ENCODE peak calls at places on chromosomes 11 and 22, in nine cellular contexts. P is GM13976, R is HFFc6, C is lung, D is OCI-LY7, J is WTC11, V is fibroblast of the aortic adventitia, F is dorsolateral prefrontal cortex, Z is GM23338. W is an unnamed sample.

GRCh38 chr11:9577551-9577950 is 4.1 kb downstream of the WEE1 start:
- DNase-seq in R (no peak), J (no peak), Z (no peak), V (peak), D (peak), P (no peak), F (no peak), C (no peak), W (no peak)

GRCh38 chr22:27718186-27719032 is 83.1 kb downstream of the MN1 start:
- DNase-seq in F (no peak), R (peak), P (no peak), D (no peak), C (peak), J (no peak), V (peak), Z (no peak), W (no peak)

GRCh38 chr11:28400236-28401100 is 292.3 kb downstream of the METTL15 start:
- DNase-seq in Z (no peak), P (no peak), J (no peak), F (no peak), C (no peak), D (no peak), V (peak), R (peak), W (no peak)

GRCh38 chr11:69400769-69401590 is 80.5 kb upstream of the LINC01488 start:
- DNase-seq in F (no peak), P (no peak), R (no peak), D (no peak), C (no peak), Z (no peak), V (no peak), J (no peak), W (no peak)

GRCh38 chr11:107898270-107898669 is 30.0 kb upstream of the RAB39A start:
- DNase-seq in C (no peak), F (no peak), D (peak), P (peak), R (peak), J (no peak), Z (peak), V (peak), W (no peak)

GRCh38 chr11:120929664-120930154 is 94.2 kb upstream of the TBCEL start:
- DNase-seq in D (peak), Z (peak), F (no peak), R (peak), C (no peak), P (peak), J (peak), V (peak), W (no peak)

GRCh38 chr11:64086263-64086938 is 50.7 kb downstream of the FLRT1 start:
- DNase-seq in V (peak), Z (no peak), F (peak), C (no peak), D (no peak), P (no peak), J (no peak), R (no peak), W (no peak)

GRCh38 chr11:103947566-103947919 is 88.9 kb upstream of the DDI1 start:
- DNase-seq in F (no peak), Z (no peak), R (peak), C (no peak), D (no peak), V (peak), J (no peak), P (no peak), W (no peak)

GRCh38 chr11:95831198-95831883 is 41.0 kb downstream of the CEP57 start:
- DNase-seq in P (no peak), F (no peak), Z (no peak), J (no peak), V (peak), R (peak), C (no peak), D (no peak), W (no peak)

GRCh38 chr11:17972987-17973386 is 39.9 kb downstream of the SERGEF start:
- DNase-seq in Z (peak), D (no peak), F (peak), C (no peak), P (no peak), R (peak), J (peak), V (peak), W (no peak)

GRCh38 chr11:81707881-81708280 is 1025.8 kb downstream of the FAM181B start:
- DNase-seq in P (no peak), F (no peak), Z (peak), V (no peak), R (no peak), D (no peak), J (peak), C (no peak), W (no peak)

GRCh38 chr11:130832571-130833432 is 83.5 kb downstream of the SNX19 start:
- DNase-seq in D (no peak), F (no peak), P (no peak), Z (no peak), V (no peak), C (no peak), R (peak), J (no peak), W (no peak)

GRCh38 chr11:1297576-1298473 is 11.6 kb downstream of the TOLLIP start:
- DNase-seq in J (no peak), D (no peak), V (no peak), Z (no peak), R (no peak), C (no peak), P (no peak), F (peak), W (peak)

GRCh38 chr22:22767876-22768602 is 119.6 kb upstream of the IGLL5 start:
- DNase-seq in D (no peak), J (peak), P (no peak), F (no peak), R (no peak), C (no peak), V (no peak), Z (peak), W (no peak)

GRCh38 chr22:17700778-17701177 is 62.2 kb downstream of the BCL2L13 start:
- DNase-seq in F (no peak), D (no peak), J (no peak), C (no peak), V (peak), Z (peak), R (no peak), P (no peak), W (no peak)

GRCh38 chr11:95531116-95531515 is 258.5 kb downstream of the FAM76B start:
- DNase-seq in J (no peak), D (no peak), P (no peak), F (no peak), C (no peak), V (peak), R (no peak), Z (peak), W (no peak)

GRCh38 chr11:6248248-6248647 is 9.4 kb downstream of the CNGA4 start:
- DNase-seq in V (peak), Z (no peak), D (no peak), P (no peak), R (no peak), C (no peak), J (no peak), F (no peak), W (no peak)

GRCh38 chr11:35811783-35812182 is 132.1 kb upstream of the LDLRAD3 start:
- DNase-seq in F (no peak), Z (no peak), D (no peak), V (no peak), P (no peak), J (no peak), C (no peak), R (no peak), W (no peak)

GRCh38 chr11:28347351-28347750 is 239.2 kb downstream of the METTL15 start:
- DNase-seq in D (no peak), C (no peak), Z (no peak), F (no peak), J (no peak), P (no peak), V (no peak), R (no peak), W (no peak)

GRCh38 chr11:72079776-72080325 is 491 bp downstream of the NUMA1 start:
- DNase-seq in C (no peak), J (no peak), R (no peak), Z (peak), P (no peak), V (peak), F (no peak), D (peak), W (no peak)

GRCh38 chr11:30128269-30128932 is 102.4 kb upstream of the FSHB start:
- DNase-seq in Z (peak), F (no peak), D (peak), P (peak), V (peak), C (no peak), J (no peak), R (peak), W (no peak)

GRCh38 chr22:36454916-36455570 is 26.4 kb downstream of the TXN2 start:
- DNase-seq in R (peak), V (peak), C (peak), J (peak), D (peak), F (peak), P (peak), Z (peak), W (peak)

GRCh38 chr11:126461996-126462395 is 106.5 kb downstream of the ST3GAL4 start:
- DNase-seq in C (no peak), P (no peak), J (no peak), F (no peak), R (no peak), Z (no peak), V (no peak), D (no peak), W (no peak)

GRCh38 chr11:16896716-16897115 is 117.5 kb downstream of the PLEKHA7 start:
- DNase-seq in R (no peak), F (no peak), D (no peak), V (no peak), C (no peak), P (no peak), Z (no peak), J (no peak), W (no peak)

GRCh38 chr11:65183201-65183891 is 1.6 kb downstream of the CAPN1 start:
- DNase-seq in V (no peak), R (no peak), F (no peak), P (no peak), C (peak), Z (peak), D (no peak), J (no peak), W (no peak)

GRCh38 chr11:65180877-65181568 is 705 bp upstream of the CAPN1 start:
- DNase-seq in V (peak), J (peak), P (peak), F (no peak), R (peak), Z (peak), D (peak), C (peak), W (peak)

GRCh38 chr11:65182258-65183170 is 786 bp downstream of the CAPN1 start:
- DNase-seq in C (peak), R (peak), P (peak), V (peak), F (no peak), D (peak), Z (peak), J (peak), W (no peak)

GRCh38 chr11:65184146-65184545 is 2.4 kb downstream of the CAPN1 start:
- DNase-seq in D (no peak), P (no peak), C (no peak), Z (peak), R (no peak), V (no peak), F (no peak), J (peak), W (no peak)

GRCh38 chr11:65181569-65182257 is at the start of gene CAPN1:
- DNase-seq in D (peak), C (peak), P (peak), Z (peak), R (peak), V (peak), J (peak), F (no peak), W (no peak)
- TF ChIP-seq CTCF in D (no peak), C (no peak), P (no peak), Z (no peak), R (no peak), V (no peak), J (no peak), F (no peak), W (no peak)

GRCh38 chr11:117417856-117418255 is 90.2 kb downstream of the CEP164 start:
- DNase-seq in F (peak), J (no peak), R (no peak), P (no peak), V (no peak), Z (no peak), C (no peak), D (no peak), W (no peak)
- TF ChIP-seq CTCF in F (no peak), J (no peak), R (no peak), P (no peak), V (no peak), Z (no peak), C (no peak), D (no peak), W (no peak)

GRCh38 chr11:22432331-22433065 is 94.3 kb downstream of the SLC17A6 start:
- DNase-seq in V (peak), Z (peak), J (peak), D (no peak), C (no peak), F (peak), R (no peak), P (peak), W (no peak)
- TF ChIP-seq CTCF in V (no peak), Z (no peak), J (no peak), D (no peak), C (no peak), F (no peak), R (no peak), P (no peak), W (no peak)

DNA sequence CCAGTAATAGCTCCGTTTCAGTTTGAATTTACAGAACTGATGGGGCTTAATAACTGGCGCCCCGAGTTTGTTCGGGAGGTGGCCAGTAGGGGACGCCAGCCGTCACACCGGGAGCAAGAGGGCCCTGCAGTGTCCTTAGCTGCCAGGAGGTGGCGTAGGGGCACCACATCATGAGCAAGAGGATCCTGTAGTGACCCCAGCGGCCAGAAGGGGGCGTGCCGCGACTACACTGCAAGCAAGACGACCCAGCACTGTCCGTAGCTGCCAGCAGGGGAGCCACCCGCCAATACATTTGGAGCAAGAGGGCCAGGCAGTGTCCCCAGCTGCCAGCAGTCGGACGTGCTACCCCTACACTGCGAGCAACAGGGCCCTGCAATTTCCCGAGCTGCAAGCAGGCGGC is 663.7 kb upstream of the B3GAT1 start:
- DNase-seq in V (peak), R (peak), Z (peak), F (no peak), J (peak), P (no peak), C (no peak), D (peak), W (no peak)
- TF ChIP-seq CTCF in V (peak), R (peak), Z (peak), F (peak), J (peak), P (peak), C (no peak), D (peak), W (no peak)

DNA sequence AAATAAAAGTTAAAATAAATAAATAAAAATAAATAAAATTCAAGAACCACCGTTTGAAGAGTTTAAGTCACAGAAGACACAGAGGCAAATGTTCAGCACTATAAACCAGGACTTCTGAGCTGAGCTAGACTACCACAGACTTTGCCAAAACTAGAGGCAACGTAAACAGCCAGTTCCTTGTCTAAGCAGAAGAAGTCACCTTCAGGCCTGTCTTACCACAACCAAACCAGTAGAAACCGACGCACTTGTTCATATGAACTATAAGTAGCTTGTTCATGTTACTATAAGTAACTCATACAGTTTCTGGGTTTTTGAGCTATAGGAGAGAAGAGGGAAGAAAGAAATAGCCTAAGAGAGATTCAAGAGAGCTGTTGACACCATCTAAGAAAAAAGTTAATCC is 48.3 kb downstream of the NNMT start:
- DNase-seq in J (no peak), P (no peak), D (no peak), R (no peak), V (no peak), C (no peak), F (no peak), Z (no peak), W (no peak)
- TF ChIP-seq CTCF in J (no peak), P (no peak), D (no peak), R (no peak), V (no peak), C (no peak), F (no peak), Z (no peak), W (no peak)

DNA sequence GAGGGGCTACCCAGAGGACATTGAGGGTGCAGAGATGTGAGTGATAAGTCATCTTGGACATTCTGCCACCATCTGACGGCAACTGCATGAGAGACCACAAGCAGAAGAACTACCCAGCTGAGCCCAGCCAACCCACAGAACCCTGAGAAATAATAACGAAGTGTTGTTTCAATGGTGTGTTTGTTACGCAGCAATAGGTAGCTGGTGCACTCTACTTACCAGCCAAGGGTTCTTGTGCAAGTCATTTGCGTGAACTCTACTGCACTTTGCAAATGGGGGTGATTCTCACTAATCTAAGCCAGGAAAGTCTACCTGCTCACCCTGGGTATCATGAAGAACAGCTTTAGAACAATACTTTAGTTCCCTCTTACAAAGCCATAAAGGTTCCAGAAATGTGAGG is 15.8 kb upstream of the CELSR1 start:
- DNase-seq in C (no peak), F (no peak), Z (no peak), R (no peak), P (no peak), J (no peak), V (no peak), D (no peak), W (no peak)
- TF ChIP-seq CTCF in C (no peak), F (no peak), Z (no peak), R (no peak), P (no peak), J (no peak), V (no peak), D (no peak), W (no peak)

DNA sequence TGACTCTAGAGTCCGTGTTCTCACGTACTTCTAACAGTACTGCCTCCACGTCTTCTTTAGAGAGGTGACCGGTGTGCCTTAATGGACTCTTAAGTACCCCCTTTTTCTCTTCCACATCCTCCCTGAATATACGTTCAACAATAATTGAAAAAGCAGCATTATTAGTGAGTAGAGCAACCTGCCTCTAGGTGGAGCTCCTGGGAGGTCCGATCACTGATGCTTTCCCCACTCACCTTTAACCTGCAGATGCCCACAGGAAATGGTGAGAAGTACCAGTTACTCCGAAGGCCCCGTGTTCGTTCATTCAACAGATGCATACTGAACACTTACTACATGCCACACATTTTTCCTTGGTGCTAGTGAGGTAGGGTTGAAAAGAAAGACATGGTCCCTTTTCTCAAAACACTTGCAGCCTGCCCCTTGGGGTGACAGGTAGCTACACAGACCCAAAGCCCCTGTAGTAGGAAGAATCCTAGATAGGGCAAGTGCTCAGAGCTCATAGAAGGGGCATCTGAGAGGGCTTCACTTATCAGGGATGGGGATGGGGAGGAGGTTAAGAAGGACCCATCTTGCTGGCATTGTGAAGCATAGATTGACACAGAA is 72.7 kb downstream of the FEZ1 start:
- DNase-seq in D (peak), P (peak), C (no peak), F (no peak), Z (peak), J (no peak), R (no peak), V (no peak), W (no peak)
- TF ChIP-seq CTCF in D (peak), P (peak), C (no peak), F (peak), Z (peak), J (peak), R (peak), V (peak), W (no peak)

GRCh38 chr11:12981879-12982531 is 27.1 kb upstream of the RASSF10 start:
- DNase-seq in V (peak), P (no peak), F (no peak), Z (peak), D (no peak), J (no peak), R (peak), C (no peak), W (no peak)
- TF ChIP-seq CTCF in V (peak), P (no peak), F (no peak), Z (no peak), D (no peak), J (no peak), R (peak), C (no peak), W (no peak)

GRCh38 chr11:44068180-44068579 is 2.1 kb downstream of the ACCS start:
- DNase-seq in R (no peak), F (no peak), P (no peak), D (no peak), V (no peak), C (no peak), J (no peak), Z (no peak), W (no peak)

GRCh38 chr11:44072757-44073658 is 6.9 kb downstream of the ACCS start:
- DNase-seq in R (no peak), V (no peak), J (no peak), Z (no peak), C (no peak), D (no peak), P (no peak), F (no peak), W (no peak)

GRCh38 chr11:44066732-44067131 is 662 bp downstream of the ACCS start:
- DNase-seq in F (no peak), Z (no peak), C (no peak), J (no peak), V (peak), R (peak), D (no peak), P (no peak), W (no peak)

GRCh38 chr11:44067266-44067665 is 1.2 kb downstream of the ACCS start:
- DNase-seq in F (no peak), D (no peak), Z (no peak), V (no peak), C (no peak), R (no peak), P (no peak), J (no peak), W (no peak)

DNA sequence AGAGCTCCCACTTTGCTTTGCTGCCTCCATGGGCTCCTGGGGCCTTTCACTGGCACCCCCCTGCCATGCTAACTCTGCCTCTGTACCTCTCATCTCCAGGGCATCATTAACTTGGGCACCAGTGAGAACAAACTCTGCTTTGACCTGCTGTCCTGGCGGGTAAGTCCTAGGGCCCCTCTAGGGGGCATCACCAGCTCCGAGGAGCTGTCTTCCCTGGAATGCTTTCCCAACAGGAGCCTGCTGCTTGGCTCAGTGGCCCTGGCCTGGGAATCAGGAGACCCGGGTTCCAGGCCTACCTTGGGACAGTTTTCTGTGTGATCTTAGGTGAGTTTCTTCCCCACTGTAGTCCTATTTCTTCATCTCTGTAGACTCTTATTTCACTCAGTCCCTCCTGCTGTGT is 5.1 kb downstream of the ACCS start:
- DNase-seq in R (no peak), P (no peak), F (no peak), V (no peak), D (no peak), J (peak), C (no peak), Z (peak), W (no peak)
- TF ChIP-seq CTCF in R (no peak), P (no peak), F (no peak), V (no peak), D (no peak), J (peak), C (no peak), Z (peak), W (no peak)

W was measured in activated B cell treated with CpG ODN at 0.5 μM for 24 hours.